ENCODE peak calls at places on chromosome 7, in eight cellular contexts. E is adrenal gland; Z is SJSA1; T is H54; S is stimulated activated CD8-positive, alpha-beta memory T cell treated with anti-CD3 and anti-CD28 coated beads, Interleukin-2, amount 100 ng/mL, for 1 hour; I is GM19239; G is cardiac muscle cell; P is HFF-Myc. M is an unnamed sample.

GRCh38 chr7:101630591-101630990 is 1.5 kb upstream of the MYL10 start:
- DNase-seq in E (no peak), Z (no peak), T (peak; percentile 91), S (no peak), I (no peak), G (no peak), P (peak; percentile 7), M (no peak)

GRCh38 chr7:25913574-25914224 is 238.3 kb upstream of the NFE2L3 start:
- DNase-seq in E (no peak), Z (no peak), T (no peak), S (no peak), I (no peak), G (no peak), P (no peak), M (no peak)

GRCh38 chr7:84110400-84110799 is 84.2 kb downstream of the SEMA3A start:
- DNase-seq in E (no peak), Z (no peak), T (no peak), S (no peak), I (no peak), G (no peak), P (no peak), M (no peak)

GRCh38 chr7:150949971-150950491 is 28.1 kb downstream of the KCNH2 start:
- DNase-seq in E (peak; percentile 15), Z (no peak), T (no peak), S (no peak), I (no peak), G (no peak), P (no peak), M (no peak)

GRCh38 chr7:151435971-151436370 is 4.0 kb downstream of the CRYGN start:
- DNase-seq in E (no peak), Z (no peak), T (no peak), S (no peak), I (no peak), G (no peak), P (no peak), M (no peak)

GRCh38 chr7:46606771-46607170 is 685.7 kb upstream of the IGFBP3 start:
- DNase-seq in E (no peak), Z (no peak), T (no peak), S (no peak), I (no peak), G (no peak), P (no peak), M (no peak)

GRCh38 chr7:46534593-46535271 is 613.7 kb upstream of the IGFBP3 start:
- DNase-seq in E (no peak), Z (no peak), T (no peak), S (no peak), I (no peak), G (peak; percentile 18), P (no peak), M (no peak)

GRCh38 chr7:140006600-140006999 is 56.2 kb downstream of the PARP12 start:
- DNase-seq in E (no peak), Z (no peak), T (no peak), S (no peak), I (no peak), G (no peak), P (no peak), M (no peak)

GRCh38 chr7:81301815-81302214 is 383.0 kb upstream of the SEMA3C start:
- DNase-seq in E (no peak), Z (no peak), T (no peak), S (no peak), I (no peak), G (no peak), P (no peak), M (no peak)

GRCh38 chr7:89072094-89072493 is 276.6 kb upstream of the TEX47 start:
- DNase-seq in E (no peak), Z (no peak), T (no peak), S (no peak), I (no peak), G (no peak), P (no peak), M (no peak)

GRCh38 chr7:95628831-95629439 is 32.6 kb upstream of the PDK4 start:
- DNase-seq in E (no peak), Z (no peak), T (no peak), S (no peak), I (no peak), G (no peak), P (no peak), M (no peak)

GRCh38 chr7:95491634-95492314 is 6.0 kb downstream of the ASB4 start:
- DNase-seq in E (no peak), Z (no peak), T (no peak), S (no peak), I (no peak), G (no peak), P (no peak), M (no peak)

GRCh38 chr7:1237704-1238255 is 5.1 kb downstream of the UNCX start:
- DNase-seq in E (no peak), Z (no peak), T (no peak), S (no peak), I (no peak), G (no peak), P (no peak), M (no peak)

GRCh38 chr7:53744361-53744760 is 708.9 kb downstream of the POM121L12 start:
- DNase-seq in E (no peak), Z (no peak), T (no peak), S (no peak), I (no peak), G (no peak), P (no peak), M (no peak)

GRCh38 chr7:12323415-12323814 is 80.2 kb downstream of the VWDE start:
- DNase-seq in E (no peak), Z (no peak), T (no peak), S (no peak), I (no peak), G (no peak), P (no peak), M (no peak)

GRCh38 chr7:43915907-43916306 is 9.5 kb upstream of the URGCP start:
- DNase-seq in E (no peak), Z (no peak), T (no peak), S (no peak), I (no peak), G (no peak), P (no peak), M (no peak)

GRCh38 chr7:5452937-5453540 is 29.4 kb upstream of the TNRC18 start:
- DNase-seq in E (no peak), Z (no peak), T (peak; percentile 82), S (no peak), I (no peak), G (no peak), P (peak; percentile 30), M (no peak)

GRCh38 chr7:64463636-64464375 is 99.1 kb downstream of the ZNF680 start:
- DNase-seq in E (peak; percentile 33), Z (no peak), T (no peak), S (no peak), I (no peak), G (no peak), P (no peak), M (peak; percentile 42)

GRCh38 chr7:107622429-107622828 is 38.2 kb upstream of the SLC26A4 start:
- DNase-seq in E (no peak), Z (no peak), T (peak; percentile 17), S (no peak), I (no peak), G (no peak), P (peak; percentile 33), M (no peak)

GRCh38 chr7:130683026-130683425 is 3.3 kb downstream of the TSGA13 start:
- DNase-seq in E (no peak), Z (no peak), T (no peak), S (no peak), I (no peak), G (no peak), P (no peak), M (no peak)

GRCh38 chr7:75813781-75814236 is at the start of gene CCL24:
- DNase-seq in E (no peak), Z (no peak), T (no peak), S (no peak), I (no peak), G (no peak), P (no peak), M (peak; percentile 55)

GRCh38 chr7:106823631-106824030 is 41.5 kb upstream of the PIK3CG start:
- DNase-seq in E (no peak), Z (no peak), T (no peak), S (no peak), I (no peak), G (no peak), P (no peak), M (no peak)

GRCh38 chr7:1264345-1265280 is 31.9 kb downstream of the UNCX start:
- DNase-seq in E (no peak), Z (no peak), T (no peak), S (no peak), I (no peak), G (no peak), P (no peak), M (no peak)

GRCh38 chr7:127091620-127092019 is 161.1 kb downstream of the GRM8 start:
- DNase-seq in E (no peak), Z (no peak), T (no peak), S (no peak), I (no peak), G (no peak), P (no peak), M (no peak)

GRCh38 chr7:19209297-19209696 is 64.1 kb upstream of the FERD3L start:
- DNase-seq in E (no peak), Z (no peak), T (no peak), S (no peak), I (no peak), G (no peak), P (no peak), M (no peak)

GRCh38 chr7:151175047-151175792 is 7.7 kb upstream of the GBX1 start:
- DNase-seq in E (no peak), Z (no peak), T (no peak), S (no peak), I (no peak), G (no peak), P (no peak), M (no peak)

GRCh38 chr7:139396323-139396951 is 36.7 kb downstream of the LUC7L2 start:
- DNase-seq in E (no peak), Z (no peak), T (no peak), S (no peak), I (no peak), G (no peak), P (no peak), M (no peak)

GRCh38 chr7:1709900-1710299 is 39.8 kb downstream of the ELFN1 start:
- DNase-seq in E (no peak), Z (no peak), T (no peak), S (no peak), I (no peak), G (no peak), P (no peak), M (no peak)

GRCh38 chr7:45970454-45970853 is 49.4 kb upstream of the IGFBP3 start:
- DNase-seq in E (no peak), Z (no peak), T (no peak), S (no peak), I (no peak), G (no peak), P (no peak), M (no peak)

GRCh38 chr7:11228515-11228914 is 254.8 kb downstream of the PHF14 start:
- DNase-seq in E (peak; percentile 39), Z (no peak), T (no peak), S (no peak), I (no peak), G (no peak), P (no peak), M (no peak)

GRCh38 chr7:103765891-103766290 is 223.6 kb downstream of the RELN start:
- DNase-seq in E (no peak), Z (no peak), T (no peak), S (no peak), I (no peak), G (no peak), P (no peak), M (no peak)

GRCh38 chr7:52271663-52272062 is 763.8 kb upstream of the POM121L12 start:
- DNase-seq in E (no peak), Z (no peak), T (no peak), S (no peak), I (no peak), G (no peak), P (no peak), M (no peak)

GRCh38 chr7:116407165-116407564 is 92.4 kb upstream of the CAV2 start:
- DNase-seq in E (no peak), Z (no peak), T (no peak), S (no peak), I (no peak), G (no peak), P (no peak), M (no peak)

GRCh38 chr7:140506788-140507464 is 27.6 kb upstream of the MKRN1 start:
- DNase-seq in E (no peak), Z (no peak), T (no peak), S (no peak), I (no peak), G (peak; percentile 95), P (no peak), M (no peak)

M was measured in CD14-positive monocyte.